ENCODE peak calls at places on chromosomes 7 and 10, in four cellular contexts. T is lower lobe of right lung, I is PC-3, C is GM23248. F is an unnamed sample.

GRCh38 chr7:45703911-45704682 is 129.9 kb downstream of the ADCY1 start:
- DNase-seq in T (no peak), I (no peak), C (no peak), F (no peak)

GRCh38 chr7:326845-327304 is 36.9 kb downstream of the FOXL3 start:
- DNase-seq in T (peak; percentile 60), I (no peak), C (no peak), F (no peak)

GRCh38 chr7:159197066-159197975 is 52.7 kb upstream of the VIPR2 start:
- DNase-seq in T (no peak), I (no peak), C (no peak), F (peak; percentile 4)

GRCh38 chr7:75980126-75980864 is 14.1 kb downstream of the TMEM120A start:
- DNase-seq in T (no peak), I (no peak), C (no peak), F (no peak)

GRCh38 chr10:113985342-113985844 is 58.3 kb upstream of the ADRB1 start:
- DNase-seq in T (no peak), I (no peak), C (no peak), F (no peak)

GRCh38 chr7:81162771-81163525 is 244.1 kb upstream of the SEMA3C start:
- DNase-seq in T (no peak), I (peak; percentile 35), C (peak; percentile 38), F (no peak)

GRCh38 chr10:103605359-103606156 is 112.1 kb downstream of the NEURL1 start:
- DNase-seq in T (peak; percentile 51), I (peak; percentile 48), C (peak; percentile 71), F (no peak)

GRCh38 chr10:100894589-100895294 is 18.0 kb upstream of the SLF2 start:
- DNase-seq in T (no peak), I (no peak), C (no peak), F (no peak)

GRCh38 chr7:155255071-155255470 is 42.6 kb upstream of the INSIG1 start:
- DNase-seq in T (no peak), I (no peak), C (no peak), F (no peak)

GRCh38 chr10:5219262-5219661 is 22.6 kb downstream of the AKR1C4 start:
- DNase-seq in T (no peak), I (no peak), C (no peak), F (no peak)

GRCh38 chr10:83539528-83540308 is 599.6 kb upstream of the GHITM start:
- DNase-seq in T (no peak), I (no peak), C (no peak), F (no peak)

GRCh38 chr10:80739963-80740715 is 202.4 kb downstream of the SH2D4B start:
- DNase-seq in T (no peak), I (no peak), C (no peak), F (no peak)

GRCh38 chr10:131556061-131556896 is 244.8 kb upstream of the TCERG1L start:
- DNase-seq in T (no peak), I (no peak), C (no peak), F (no peak)

GRCh38 chr7:76296743-76297740 is 5.4 kb upstream of the HSPB1 start:
- DNase-seq in T (peak; percentile 79), I (peak; percentile 59), C (peak; percentile 95), F (no peak)

GRCh38 chr7:24907311-24907886 is 72.6 kb downstream of the OSBPL3 start:
- DNase-seq in T (no peak), I (peak; percentile 81), C (peak; percentile 63), F (no peak)

GRCh38 chr10:560314-560992 is 129.0 kb downstream of the DIP2C start:
- DNase-seq in T (no peak), I (no peak), C (no peak), F (no peak)

GRCh38 chr7:105978035-105978434 is 15.0 kb downstream of the CDHR3 start:
- DNase-seq in T (no peak), I (no peak), C (no peak), F (no peak)

GRCh38 chr7:127803626-127804025 is 151.6 kb downstream of the SND1 start:
- DNase-seq in T (no peak), I (peak; percentile 12), C (peak; percentile 48), F (no peak)

GRCh38 chr7:41855798-41856197 is 152.9 kb upstream of the INHBA start:
- DNase-seq in T (no peak), I (no peak), C (peak; percentile 57), F (no peak)

GRCh38 chr7:3404490-3404889 is 103.4 kb downstream of the SDK1 start:
- DNase-seq in T (no peak), I (peak; percentile 74), C (no peak), F (no peak)

GRCh38 chr7:143992677-143993076 is 7.4 kb upstream of the OR6B1 start:
- DNase-seq in T (no peak), I (no peak), C (no peak), F (no peak)

GRCh38 chr10:17101910-17102266 is 27.7 kb downstream of the CUBN start:
- DNase-seq in T (no peak), I (no peak), C (no peak), F (no peak)

GRCh38 chr7:68185641-68186040 is 1189.0 kb downstream of the TYW1 start:
- DNase-seq in T (no peak), I (no peak), C (no peak), F (no peak)

GRCh38 chr7:36928718-36929117 is 204.4 kb upstream of the AOAH start:
- DNase-seq in T (no peak), I (no peak), C (no peak), F (no peak)

GRCh38 chr7:116805100-116805544 is 57.3 kb upstream of the CAPZA2 start:
- DNase-seq in T (no peak), I (no peak), C (peak; percentile 76), F (no peak)

GRCh38 chr7:101865031-101865824 is 47.8 kb downstream of the CUX1 start:
- DNase-seq in T (no peak), I (no peak), C (no peak), F (no peak)

GRCh38 chr10:70137927-70138883 is 5.6 kb upstream of the AIFM2 start:
- DNase-seq in T (no peak), I (peak; percentile 46), C (no peak), F (no peak)

GRCh38 chr7:15801041-15801440 is 114.6 kb upstream of the MEOX2 start:
- DNase-seq in T (no peak), I (no peak), C (no peak), F (no peak)

GRCh38 chr7:21967500-21968099 is 21.9 kb upstream of the CDCA7L start:
- DNase-seq in T (no peak), I (no peak), C (no peak), F (no peak)
- H3K27ac ChIP-seq in T (no peak overlapping the region), I (no peak overlapping the region), C (no peak overlapping the region), F (no peak overlapping the region)

DNA sequence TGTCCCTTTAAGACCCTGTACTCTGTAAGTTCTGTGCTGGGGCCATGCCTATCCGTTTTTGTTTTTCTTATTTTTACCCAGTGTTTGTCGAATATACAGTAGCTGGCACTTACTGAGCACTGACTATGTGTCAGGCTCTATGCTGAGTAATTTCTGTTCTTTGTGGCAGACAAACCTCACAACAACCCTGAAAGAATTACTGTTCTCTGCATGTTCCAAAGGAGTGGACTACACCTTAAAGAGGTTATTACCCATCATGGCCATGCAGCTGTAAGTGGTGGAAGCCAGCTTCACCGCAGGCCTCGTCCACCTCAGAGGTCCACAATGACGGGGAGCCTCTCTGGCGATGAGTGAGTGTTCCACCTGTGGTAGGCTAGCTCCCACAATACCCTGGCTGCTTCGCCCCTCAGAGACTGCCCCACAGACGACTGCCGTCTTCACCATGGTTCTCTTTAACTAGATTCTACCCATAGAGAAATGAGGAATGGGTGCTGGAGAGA is 30.1 kb upstream of the RBM20 start:
- DNase-seq in T (no peak), I (no peak), C (no peak), F (no peak)
- H3K27ac ChIP-seq in T (no peak overlapping the region), I (no peak overlapping the region), C (no peak overlapping the region), F (no peak overlapping the region)

GRCh38 chr7:44626620-44627019 is 20.2 kb downstream of the OGDH start:
- DNase-seq in T (no peak), I (no peak), C (no peak), F (no peak)

GRCh38 chr7:44618754-44619153 is 12.3 kb downstream of the OGDH start:
- DNase-seq in T (no peak), I (peak; percentile 86), C (no peak), F (no peak)

GRCh38 chr7:44624306-44624705 is 17.9 kb downstream of the OGDH start:
- DNase-seq in T (no peak), I (no peak), C (no peak), F (no peak)

GRCh38 chr7:44625899-44626511 is 19.6 kb downstream of the OGDH start:
- DNase-seq in T (no peak), I (no peak), C (no peak), F (no peak)

GRCh38 chr7:44622342-44623151 is 16.1 kb downstream of the OGDH start:
- DNase-seq in T (no peak), I (no peak), C (peak; percentile 34), F (no peak)
- H3K27ac ChIP-seq in T (peak overlapping the region; percentile 50), I (no peak overlapping the region), C (no peak overlapping the region), F (no peak overlapping the region)

DNA sequence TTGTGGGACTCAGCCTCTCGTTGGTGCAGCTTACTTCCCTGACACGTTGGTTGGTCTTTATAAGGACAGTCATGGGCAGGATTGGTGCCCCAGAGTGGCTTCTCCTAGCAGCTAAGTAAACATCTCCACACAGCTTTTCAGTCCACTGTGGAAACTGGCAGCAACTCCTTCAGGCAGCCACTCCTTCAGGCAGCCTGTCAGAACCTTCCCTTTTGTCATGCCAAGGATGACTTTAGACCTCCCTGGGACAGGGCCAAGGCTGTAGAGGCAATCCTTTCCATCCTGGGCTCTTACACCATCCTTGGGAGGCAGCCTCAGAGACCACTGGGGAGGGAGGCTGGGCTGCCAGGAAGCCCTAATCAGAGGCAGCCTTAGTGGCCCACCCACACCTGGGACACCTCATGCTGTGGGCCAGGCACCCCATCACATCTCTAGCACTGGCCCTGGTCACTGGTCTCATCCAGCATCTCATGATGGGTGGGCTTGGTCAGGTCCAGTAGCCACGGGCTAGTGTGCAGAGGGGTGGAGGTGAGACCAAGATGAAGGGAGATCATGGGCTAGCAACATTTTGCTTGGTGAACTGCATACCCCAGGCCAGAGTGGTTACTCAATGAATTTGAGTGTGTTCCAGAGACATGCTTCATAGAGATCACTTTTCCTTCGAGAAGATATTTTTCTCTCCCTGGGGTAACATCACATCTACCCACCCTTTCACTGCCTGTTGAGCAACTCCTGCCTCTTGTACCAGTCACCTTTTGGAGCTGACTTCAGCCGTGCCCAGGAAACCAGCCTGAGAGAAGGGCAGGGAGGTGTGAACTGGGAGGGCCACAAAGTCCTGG is 44.0 kb downstream of the MINDY4 start:
- DNase-seq in T (peak; percentile 58), I (peak; percentile 5), C (peak; percentile 58), F (no peak)
- H3K27ac ChIP-seq in T (peak overlapping the region; percentile 68), I (no peak overlapping the region), C (peak overlapping the region; percentile 21), F (no peak overlapping the region)

GRCh38 chr7:1884583-1885350 is 214.7 kb downstream of the ELFN1 start:
- DNase-seq in T (no peak), I (peak; percentile 6), C (peak; percentile 66), F (no peak)

GRCh38 chr7:1883834-1884582 is 213.9 kb downstream of the ELFN1 start:
- DNase-seq in T (no peak), I (no peak), C (no peak), F (no peak)

GRCh38 chr7:1887251-1887650 is 217.2 kb downstream of the ELFN1 start:
- DNase-seq in T (no peak), I (no peak), C (no peak), F (no peak)

GRCh38 chr7:1886361-1887064 is 216.4 kb downstream of the ELFN1 start:
- DNase-seq in T (no peak), I (no peak), C (no peak), F (no peak)

GRCh38 chr7:1885465-1886226 is 215.6 kb downstream of the ELFN1 start:
- DNase-seq in T (no peak), I (no peak), C (no peak), F (no peak)
- H3K27ac ChIP-seq in T (no peak overlapping the region), I (no peak overlapping the region), C (no peak overlapping the region), F (no peak overlapping the region)

F was measured in neuronal stem cell.